ENCODE peak calls at places on chromosomes 13 and 19, in five cellular contexts. X, F, H, R and Z are unnamed samples.

GRCh38 chr19:5891572-5891937 is 12.0 kb downstream of the NDUFA11 start:
- DNase-seq in X (no peak), F (no peak), H (no peak), R (no peak), Z (no peak)

GRCh38 chr13:113802090-113802531 is 43.1 kb downstream of the TMEM255B start:
- DNase-seq in X (peak), F (no peak), H (peak), R (peak), Z (peak)

GRCh38 chr13:26698392-26699196 is 62.0 kb downstream of the GPR12 start:
- DNase-seq in X (peak), F (peak), H (peak), R (peak), Z (peak)

GRCh38 chr13:105937451-105937850 is 598.0 kb downstream of the EFNB2 start:
- DNase-seq in X (peak), F (no peak), H (peak), R (no peak), Z (peak)

GRCh38 chr13:78603240-78603947 is at the start of gene POU4F1:
- DNase-seq in X (peak), F (no peak), H (peak), R (peak), Z (no peak)

GRCh38 chr19:40253611-40254092 is 27.2 kb upstream of the CCNP start:
- DNase-seq in X (no peak), F (no peak), H (no peak), R (no peak), Z (no peak)

GRCh38 chr13:65553328-65553727 is 1676.8 kb downstream of the PCDH9 start:
- DNase-seq in X (no peak), F (no peak), H (no peak), R (no peak), Z (no peak)

GRCh38 chr19:15280915-15281683 is 48.9 kb upstream of the EPHX3 start:
- DNase-seq in X (peak), F (no peak), H (peak), R (peak), Z (peak)

GRCh38 chr13:34816543-34816942 is 125.5 kb upstream of the NBEA start:
- DNase-seq in X (no peak), F (no peak), H (no peak), R (no peak), Z (peak)

GRCh38 chr19:6947745-6948144 is 60.4 kb downstream of the ADGRE1 start:
- DNase-seq in X (no peak), F (no peak), H (no peak), R (no peak), Z (peak)

GRCh38 chr19:29944415-29945012 is 2.5 kb downstream of the URI1 start:
- DNase-seq in X (no peak), F (no peak), H (no peak), R (no peak), Z (no peak)

GRCh38 chr19:42695811-42696503 is 44.3 kb downstream of the PSG3 start:
- DNase-seq in X (no peak), F (no peak), H (no peak), R (no peak), Z (no peak)

GRCh38 chr13:32191452-32191998 is 123.6 kb downstream of the ZAR1L start:
- DNase-seq in X (no peak), F (no peak), H (no peak), R (no peak), Z (no peak)

GRCh38 chr13:80237646-80238045 is 103.3 kb downstream of the SPRY2 start:
- DNase-seq in X (no peak), F (no peak), H (peak), R (no peak), Z (peak)

GRCh38 chr13:48353590-48353989 is 50.0 kb downstream of the RB1 start:
- DNase-seq in X (no peak), F (no peak), H (no peak), R (no peak), Z (no peak)

GRCh38 chr19:38034153-38034835 is 127.3 kb downstream of the SIPA1L3 start:
- DNase-seq in X (no peak), F (no peak), H (peak), R (no peak), Z (no peak)

GRCh38 chr13:59673301-59673700 is 490.4 kb downstream of the DIAPH3 start:
- DNase-seq in X (no peak), F (no peak), H (peak), R (no peak), Z (no peak)

GRCh38 chr19:46202872-46203860 is 26.4 kb upstream of the IGFL1 start:
- DNase-seq in X (no peak), F (no peak), H (no peak), R (no peak), Z (no peak)

GRCh38 chr19:16112778-16113177 is 1.1 kb downstream of the RAB8A start:
- DNase-seq in X (no peak), F (no peak), H (no peak), R (no peak), Z (no peak)

GRCh38 chr19:39408392-39409206 is 2.0 kb downstream of the ZFP36 start:
- DNase-seq in X (no peak), F (no peak), H (peak), R (no peak), Z (peak)

GRCh38 chr19:39599116-39599515 is 3.2 kb upstream of the LGALS13 start:
- DNase-seq in X (peak), F (no peak), H (peak), R (peak), Z (peak)

GRCh38 chr19:35279985-35280821 is 2.1 kb upstream of the HAMP start:
- DNase-seq in X (no peak), F (no peak), H (no peak), R (no peak), Z (no peak)

GRCh38 chr13:102580552-102581169 is 16.1 kb upstream of the TPP2 start:
- DNase-seq in X (peak), F (no peak), H (peak), R (peak), Z (peak)

GRCh38 chr13:24709186-24709913 is 29.1 kb downstream of the ATP12A start:
- DNase-seq in X (no peak), F (no peak), H (no peak), R (no peak), Z (no peak)

GRCh38 chr13:33388254-33388998 is 102.9 kb upstream of the STARD13 start:
- DNase-seq in X (no peak), F (no peak), H (no peak), R (no peak), Z (no peak)

GRCh38 chr13:109700176-109700575 is 86.2 kb downstream of the IRS2 start:
- DNase-seq in X (peak), F (no peak), H (peak), R (no peak), Z (peak)

GRCh38 chr19:7004313-7004931 is 16.8 kb downstream of the MBD3L2B start:
- DNase-seq in X (peak), F (no peak), H (peak), R (no peak), Z (peak)

GRCh38 chr13:42458193-42458592 is 115.8 kb upstream of the TNFSF11 start:
- DNase-seq in X (no peak), F (no peak), H (no peak), R (no peak), Z (no peak)

GRCh38 chr13:78689011-78689410 is 30.1 kb upstream of the OBI1 start:
- DNase-seq in X (peak), F (no peak), H (no peak), R (no peak), Z (peak)

GRCh38 chr19:41646589-41647204 is 19.8 kb upstream of the CEACAM4 start:
- DNase-seq in X (no peak), F (no peak), H (no peak), R (no peak), Z (no peak)

GRCh38 chr19:15445807-15446376 is 3.9 kb downstream of the WIZ start:
- DNase-seq in X (no peak), F (no peak), H (no peak), R (no peak), Z (no peak)

GRCh38 chr13:60583196-60583908 is 186.3 kb downstream of the TDRD3 start:
- DNase-seq in X (peak), F (no peak), H (peak), R (no peak), Z (no peak)

GRCh38 chr13:34869737-34870136 is 72.3 kb upstream of the NBEA start:
- DNase-seq in X (no peak), F (no peak), H (no peak), R (no peak), Z (no peak)

GRCh38 chr13:30720470-30720869 is 14.9 kb upstream of the ALOX5AP start:
- DNase-seq in X (no peak), F (no peak), H (no peak), R (no peak), Z (peak)

GRCh38 chr19:55160986-55161365 is 3.4 kb upstream of the TNNI3 start:
- DNase-seq in X (no peak), F (no peak), H (no peak), R (no peak), Z (no peak)

GRCh38 chr19:8575467-8575997 is 1.7 kb downstream of the MYO1F start:
- DNase-seq in X (peak), F (no peak), H (peak), R (no peak), Z (no peak)

GRCh38 chr19:44111910-44112463 is 1.2 kb upstream of the ZNF225 start:
- DNase-seq in X (peak), F (peak), H (peak), R (peak), Z (peak)
- H3K4me3 ChIP-seq in X (peak), F (peak), H (peak), R (peak), Z (no peak)

GRCh38 chr13:97768134-97768533 is 185.3 kb upstream of the IPO5 start:
- DNase-seq in X (no peak), F (no peak), H (no peak), R (no peak), Z (no peak)
- H2BK15ac ChIP-seq in X (no peak), F (no peak), H (no peak), R (no peak), Z (no peak)

DNA sequence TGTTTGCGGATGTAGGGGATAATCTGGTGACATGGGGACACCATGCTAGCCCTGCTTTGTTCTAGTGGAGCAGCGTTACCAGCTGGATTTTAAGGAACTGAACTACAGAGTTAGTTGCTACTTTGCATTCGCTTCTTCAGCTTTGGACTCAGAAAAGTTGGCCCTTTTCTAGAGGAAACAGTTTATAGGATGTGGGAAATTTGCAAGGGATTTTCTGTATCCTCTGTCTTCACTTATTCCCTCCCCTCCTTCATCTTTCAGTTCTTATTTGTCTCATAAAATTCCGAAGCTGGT is 2.1 kb downstream of the GATAD2A start:
- DNase-seq in X (no peak), F (no peak), H (no peak), R (no peak), Z (no peak)
- H3K4me3 ChIP-seq in X (no peak), F (peak), H (peak), R (no peak), Z (no peak)

DNA sequence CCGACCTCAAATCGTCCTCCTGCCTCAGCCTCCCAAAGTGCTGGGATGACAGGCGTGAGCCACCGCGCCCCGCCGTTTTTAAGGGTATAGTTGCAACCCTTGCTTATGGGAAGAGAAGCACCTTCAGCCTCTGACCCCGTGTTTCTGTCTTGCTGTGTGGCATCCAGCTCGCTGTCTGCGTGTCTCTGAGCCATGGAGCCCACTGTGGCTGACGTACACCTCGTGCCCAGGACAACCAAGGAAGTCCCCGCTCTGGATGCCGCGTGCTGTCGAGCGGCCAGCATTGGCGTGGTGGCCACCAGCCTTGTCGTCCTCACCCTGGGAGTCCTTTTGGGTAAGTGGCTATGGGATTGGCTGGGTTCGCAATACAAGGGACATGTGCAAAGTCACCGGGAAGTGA is 29.5 kb downstream of the TMPRSS9 start:
- DNase-seq in X (no peak), F (no peak), H (no peak), R (no peak), Z (no peak)
- H2BK15ac ChIP-seq in X (no peak), F (no peak), H (no peak), R (peak), Z (no peak)

DNA sequence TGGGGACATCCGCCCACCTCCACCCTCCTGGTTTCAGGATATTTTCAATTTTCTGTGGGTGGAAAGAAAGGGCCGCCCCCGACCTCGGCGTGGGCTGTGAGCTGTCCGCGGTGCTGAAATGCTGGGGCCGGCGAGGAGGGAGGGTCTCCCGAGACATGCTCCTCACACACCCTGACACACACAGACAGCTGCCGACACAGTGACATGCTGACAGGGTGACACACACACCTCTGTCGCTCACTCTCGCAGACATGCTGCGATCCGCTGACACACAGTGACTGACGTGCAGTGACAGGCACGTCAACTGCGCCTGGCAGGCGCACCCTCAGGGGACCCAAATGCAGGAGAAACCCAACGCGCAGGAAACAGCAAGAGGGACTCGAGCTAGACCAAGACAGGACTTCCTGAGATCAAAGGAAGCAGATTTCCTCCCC is 25.1 kb upstream of the MEIS3 start:
- DNase-seq in X (peak), F (no peak), H (no peak), R (peak), Z (no peak)
- H3K4me3 ChIP-seq in X (no peak), F (no peak), H (no peak), R (peak), Z (no peak)

GRCh38 chr19:44748426-44749254 is at the start of gene BCL3:
- DNase-seq in X (no peak), F (no peak), H (no peak), R (no peak), Z (peak)
- H2BK15ac ChIP-seq in X (no peak), F (no peak), H (peak), R (peak), Z (peak)

GRCh38 chr13:112117258-112117954 is 50.5 kb downstream of the SOX1 start:
- DNase-seq in X (no peak), F (no peak), H (no peak), R (no peak), Z (no peak)
- H3K4me3 ChIP-seq in X (no peak), F (no peak), H (no peak), R (no peak), Z (no peak)